ENCODE peak calls at places on chromosomes 11 and 22, in ten cellular contexts. C is astrocyte; G is AG04450; X is AG10803; E is fibroblast of pulmonary artery; D is dorsolateral prefrontal cortex; H is activated CD8-positive, alpha-beta T cell treated with anti-CD3 and anti-CD28 coated beads for 36 hours; L is tibial nerve; V is sigmoid colon; A is fibroblast of lung. M is an unnamed sample.
A peak's percentile ranks its signal among the peaks of the same experiment; 100 is the strongest.

GRCh38 chr11:109586789-109587188 is 164.8 kb downstream of the C11orf87 start:
- DNase-seq in X (no peak), E (no peak), G (no peak), A (no peak), D (no peak), C (no peak), H (no peak), V (no peak), L (no peak), M (no peak)

GRCh38 chr22:36206255-36206654 is 4.6 kb upstream of the APOL4 start:
- DNase-seq in L (no peak), A (no peak), X (no peak), G (no peak), V (no peak), E (no peak), C (no peak), D (no peak), H (no peak), M (no peak)

GRCh38 chr22:33504941-33505647 is 415.2 kb downstream of the LARGE1 start:
- DNase-seq in E (no peak), V (no peak), A (no peak), G (no peak), D (no peak), C (no peak), L (no peak), X (no peak), H (no peak), M (no peak)

GRCh38 chr22:35900483-35901168 is 128.0 kb downstream of the RBFOX2 start:
- DNase-seq in X (peak; percentile 55), C (peak; percentile 82), E (peak; percentile 54), H (peak; percentile 7), A (peak; percentile 85), G (no peak), V (no peak), D (no peak), L (no peak), M (no peak)

GRCh38 chr22:25645266-25645665 is 80.8 kb downstream of the GRK3 start:
- DNase-seq in V (no peak), E (peak; percentile 16), A (peak; percentile 71), C (peak; percentile 64), X (no peak), H (no peak), L (no peak), D (no peak), G (no peak), M (no peak)

GRCh38 chr11:46345881-46346484 is 1.3 kb upstream of the DGKZ start:
- DNase-seq in V (no peak), C (no peak), A (no peak), X (no peak), D (no peak), E (no peak), H (peak; percentile 66), G (no peak), L (no peak), M (no peak)

GRCh38 chr11:2732940-2733628 is 33.3 kb upstream of the KCNQ1OT1 start:
- DNase-seq in V (no peak), D (no peak), H (no peak), C (no peak), X (no peak), A (no peak), L (no peak), G (no peak), E (no peak), M (no peak)

GRCh38 chr11:4190519-4190918 is 95.9 kb downstream of the RRM1 start:
- DNase-seq in G (no peak), C (no peak), L (no peak), H (no peak), X (no peak), A (no peak), D (no peak), V (no peak), E (no peak), M (no peak)

GRCh38 chr11:31779268-31779879 is 31.7 kb downstream of the PAX6 start:
- DNase-seq in L (no peak), H (no peak), A (peak; percentile 80), C (peak; percentile 74), E (peak; percentile 36), X (peak; percentile 62), D (no peak), G (peak; percentile 43), V (no peak), M (no peak)

DNA sequence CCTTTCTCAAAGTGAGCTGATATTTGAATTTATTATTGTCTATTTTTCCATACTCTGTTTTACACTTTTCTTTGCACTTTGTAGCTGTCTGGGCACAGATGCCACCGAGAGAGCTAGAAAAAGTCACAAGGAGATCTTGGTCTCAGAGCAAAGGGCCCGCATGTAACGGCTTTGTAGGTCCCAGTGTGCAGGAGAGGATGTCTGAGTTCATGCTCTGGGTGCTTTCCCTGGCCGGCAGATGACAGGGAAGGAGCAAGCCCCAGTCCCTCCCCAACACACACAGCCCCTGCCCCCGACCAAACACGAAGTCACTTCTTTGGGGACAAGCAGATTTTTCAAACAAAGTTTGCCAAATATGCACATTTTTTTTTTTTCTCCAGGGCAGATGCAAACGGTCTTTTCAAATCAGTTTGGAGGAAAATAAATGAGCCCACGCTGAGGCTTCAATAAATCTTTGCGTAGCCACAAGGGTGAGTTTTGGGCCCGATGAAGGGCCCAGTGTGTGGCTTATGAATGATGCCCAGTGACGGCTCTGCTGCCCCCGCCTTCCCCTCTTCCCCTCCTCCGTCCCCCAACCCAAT is 55.9 kb downstream of the SMIM38 start:
- DNase-seq in D (no peak), A (no peak), V (peak; percentile 36), E (no peak), H (no peak), L (no peak), X (no peak), C (no peak), G (no peak), M (no peak)
- TF ChIP-seq CTCF in D (no peak), A (no peak), V (no peak), E (no peak), H (no peak), L (no peak), X (no peak), C (no peak), G (no peak), M (no peak)

GRCh38 chr22:43817402-43817801 is 5.3 kb upstream of the EFCAB6 start:
- DNase-seq in X (no peak), G (no peak), C (no peak), H (no peak), L (no peak), E (no peak), D (no peak), A (no peak), V (no peak), M (no peak)

GRCh38 chr22:43812149-43812842 is at the start of gene EFCAB6:
- DNase-seq in H (peak; percentile 94), E (peak; percentile 94), V (peak; percentile 96), L (peak; percentile 93), A (peak; percentile 89), C (peak; percentile 83), X (peak; percentile 90), D (peak; percentile 95), G (peak; percentile 77), M (peak; percentile 96)

GRCh38 chr22:43811777-43812148 is 342 bp downstream of the EFCAB6 start:
- DNase-seq in E (peak; percentile 60), C (peak; percentile 32), A (peak; percentile 48), V (no peak), D (no peak), G (no peak), X (peak; percentile 42), L (no peak), H (peak; percentile 7), M (no peak)

GRCh38 chr22:43814264-43814663 is 2.2 kb upstream of the EFCAB6 start:
- DNase-seq in V (no peak), E (no peak), H (no peak), A (no peak), D (no peak), G (no peak), C (no peak), X (no peak), L (no peak), M (no peak)

DNA sequence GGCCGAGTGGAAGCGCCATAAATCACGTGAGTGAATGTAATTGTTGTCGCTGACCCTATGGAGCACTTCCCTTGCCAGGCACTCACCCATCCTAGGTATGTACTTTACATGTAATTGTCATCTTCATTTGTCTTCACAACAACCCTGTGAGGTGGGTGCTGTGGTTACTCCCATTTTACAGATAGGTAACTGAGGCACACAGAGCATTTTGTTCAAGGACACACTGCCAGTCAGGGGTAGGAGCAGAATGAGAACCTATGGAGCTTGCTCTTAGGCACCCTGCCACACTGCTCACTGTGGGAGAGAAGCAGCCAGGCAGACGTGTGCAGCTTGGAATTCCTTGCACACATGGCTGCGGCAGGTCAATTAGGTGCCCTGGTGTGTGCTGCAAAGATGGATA is 785 bp upstream of the EFCAB6 start:
- DNase-seq in A (no peak), C (no peak), E (peak; percentile 3), X (no peak), H (no peak), L (no peak), V (no peak), D (no peak), G (no peak), M (no peak)
- TF ChIP-seq CTCF in A (no peak), C (no peak), E (no peak), X (no peak), H (no peak), L (no peak), V (no peak), D (no peak), G (no peak), M (no peak)

GRCh38 chr22:24106385-24107381 is 74.6 kb upstream of the SUSD2 start:
- DNase-seq in G (no peak), L (no peak), E (no peak), D (no peak), A (no peak), X (no peak), H (peak; percentile 42), V (no peak), C (no peak), M (peak; percentile 38)
- TF ChIP-seq CTCF in G (peak; percentile 27), L (no peak), E (no peak), D (peak; percentile 22), A (peak; percentile 27), X (peak; percentile 31), H (peak; percentile 25), V (no peak), C (no peak), M (peak; percentile 36)

GRCh38 chr22:23769321-23769965 is 1.7 kb upstream of the CHCHD10 start:
- DNase-seq in X (no peak), V (no peak), L (no peak), A (no peak), E (no peak), H (no peak), G (no peak), D (no peak), C (no peak), M (no peak)

GRCh38 chr22:23774114-23774921 is 1.7 kb downstream of the MMP11 start:
- DNase-seq in C (no peak), G (no peak), X (no peak), L (no peak), A (no peak), D (no peak), E (no peak), V (no peak), H (no peak), M (no peak)

GRCh38 chr22:23773247-23774113 is 831 bp downstream of the MMP11 start:
- DNase-seq in X (no peak), E (no peak), D (no peak), C (no peak), A (no peak), H (no peak), L (no peak), V (no peak), G (no peak), M (no peak)

GRCh38 chr22:23774922-23775436 is 2.3 kb downstream of the MMP11 start:
- DNase-seq in H (no peak), C (peak; percentile 65), E (peak; percentile 41), A (peak; percentile 76), D (no peak), G (no peak), X (peak; percentile 77), V (no peak), L (no peak), M (no peak)

GRCh38 chr22:23772315-23773246 is at the start of gene MMP11:
- DNase-seq in H (peak; percentile 62), X (peak; percentile 28), E (no peak), D (no peak), G (no peak), V (peak; percentile 83), C (no peak), A (peak; percentile 37), L (peak; percentile 49), M (peak; percentile 77)
- TF ChIP-seq CTCF in H (no peak), X (peak; percentile 3), E (no peak), D (no peak), G (peak; percentile 5), V (no peak), C (no peak), A (no peak), L (peak; percentile 16), M (peak; percentile 18)

M was measured in GM10248.